ENCODE peak calls at places on chromosomes 5 and 9, in seven cellular contexts. F, D, J, P, Q, V and Y are unnamed samples.

GRCh38 chr5:59923465-59923864 is 29.9 kb upstream of the PDE4D start:
- DNase-seq in J (no peak), V (no peak), Q (no peak), P (no peak), F (peak), D (no peak), Y (no peak)

GRCh38 chr9:4375424-4376195 is 75.7 kb upstream of the GLIS3 start:
- DNase-seq in J (no peak), F (peak), V (no peak), P (no peak), D (no peak), Q (no peak), Y (no peak)

GRCh38 chr5:68430282-68430681 is 214.7 kb downstream of the PIK3R1 start:
- DNase-seq in V (no peak), P (no peak), F (no peak), Q (no peak), D (no peak), J (no peak), Y (no peak)

GRCh38 chr9:122113574-122113973 is 20.5 kb upstream of the TTLL11 start:
- DNase-seq in P (no peak), F (no peak), D (no peak), Q (no peak), J (no peak), V (no peak), Y (no peak)

GRCh38 chr9:123615381-123615780 is 259.4 kb downstream of the CRB2 start:
- DNase-seq in D (no peak), J (no peak), V (no peak), Q (no peak), F (no peak), P (no peak), Y (no peak)

GRCh38 chr5:33143405-33144123 is 297.2 kb upstream of the TARS1 start:
- DNase-seq in Q (no peak), F (no peak), J (no peak), P (no peak), D (no peak), V (no peak), Y (no peak)

GRCh38 chr5:89351232-89351631 is 468.2 kb upstream of the MEF2C start:
- DNase-seq in D (no peak), J (no peak), V (no peak), Q (no peak), F (peak), P (no peak), Y (no peak)

GRCh38 chr5:132466453-132467291 is 23.9 kb downstream of the IRF1 start:
- DNase-seq in D (no peak), Q (peak), J (no peak), F (peak), V (no peak), P (no peak), Y (no peak)

GRCh38 chr9:96618209-96619108 is 1.2 kb downstream of the CDC14B start:
- DNase-seq in P (no peak), Q (no peak), D (peak), J (peak), V (no peak), F (peak), Y (no peak)

GRCh38 chr9:135614821-135615665 is 24.3 kb downstream of the GLT6D1 start:
- DNase-seq in D (no peak), J (no peak), V (no peak), F (no peak), P (no peak), Q (peak), Y (no peak)

GRCh38 chr9:33651125-33651524 is 127.1 kb downstream of the ANKRD18B start:
- DNase-seq in Q (no peak), P (no peak), J (no peak), F (no peak), V (no peak), D (no peak), Y (no peak)

GRCh38 chr9:70462300-70462699 is 47.8 kb upstream of the KLF9 start:
- DNase-seq in V (no peak), F (no peak), D (no peak), P (no peak), J (no peak), Q (no peak), Y (no peak)

GRCh38 chr9:71918419-71918818 is 7.0 kb downstream of the C9orf85 start:
- DNase-seq in D (no peak), J (no peak), P (no peak), F (no peak), V (no peak), Q (no peak), Y (no peak)

GRCh38 chr5:33316773-33317172 is 124.0 kb upstream of the TARS1 start:
- DNase-seq in J (no peak), V (no peak), Q (no peak), F (no peak), D (no peak), P (no peak), Y (no peak)